ENCODE peak calls at places on chromosomes 16 and 17, in ten cellular contexts. One of them, this sample, is unnamed.

GRCh38 chr16:54098247-54098646 is 188.3 kb downstream of the IRX3 start:
- DNase-seq in activated naive CD4-positive, alpha-beta T cell: no peak
- DNase-seq in retina: no peak
- DNase-seq in GM10248: no peak
- DNase-seq in AG10803: no peak
- DNase-seq in fibroblast of villous mesenchyme: no peak
- DNase-seq in lower leg skin: no peak
- DNase-seq in activated CD4-positive, CD25-positive, alpha-beta regulatory T cell: no peak
- DNase-seq in RPMI8226: no peak
- DNase-seq in EL: no peak
- DNase-seq in this sample: no peak

GRCh38 chr17:3506054-3506453 is 30.3 kb downstream of the ASPA start:
- DNase-seq in activated naive CD4-positive, alpha-beta T cell: no peak
- DNase-seq in retina: no peak
- DNase-seq in GM10248: no peak
- DNase-seq in AG10803: no peak
- DNase-seq in fibroblast of villous mesenchyme: no peak
- DNase-seq in lower leg skin: no peak
- DNase-seq in activated CD4-positive, CD25-positive, alpha-beta regulatory T cell: no peak
- DNase-seq in RPMI8226: no peak
- DNase-seq in EL: no peak
- DNase-seq in this sample: no peak

GRCh38 chr16:85610446-85611204 is 2.5 kb upstream of the GSE1 start:
- DNase-seq in activated naive CD4-positive, alpha-beta T cell: peak; percentile 80
- DNase-seq in retina: peak; percentile 94
- DNase-seq in GM10248: peak; percentile 86
- DNase-seq in AG10803: peak; percentile 84
- DNase-seq in fibroblast of villous mesenchyme: peak; percentile 82
- DNase-seq in lower leg skin: peak; percentile 87
- DNase-seq in activated CD4-positive, CD25-positive, alpha-beta regulatory T cell: peak; percentile 72
- DNase-seq in RPMI8226: peak; percentile 92
- DNase-seq in EL: peak; percentile 93
- DNase-seq in this sample: peak; percentile 89

GRCh38 chr16:28126684-28127620 is 63.4 kb upstream of the GSG1L start:
- DNase-seq in activated naive CD4-positive, alpha-beta T cell: no peak
- DNase-seq in retina: peak; percentile 4
- DNase-seq in GM10248: no peak
- DNase-seq in AG10803: no peak
- DNase-seq in fibroblast of villous mesenchyme: peak; percentile 20
- DNase-seq in lower leg skin: no peak
- DNase-seq in activated CD4-positive, CD25-positive, alpha-beta regulatory T cell: no peak
- DNase-seq in RPMI8226: no peak
- DNase-seq in EL: no peak
- DNase-seq in this sample: no peak

GRCh38 chr17:35766903-35767510 is 6.3 kb downstream of the C17orf50 start:
- DNase-seq in activated naive CD4-positive, alpha-beta T cell: no peak
- DNase-seq in retina: no peak
- DNase-seq in GM10248: peak; percentile 60
- DNase-seq in AG10803: peak; percentile 42
- DNase-seq in fibroblast of villous mesenchyme: peak; percentile 62
- DNase-seq in lower leg skin: no peak
- DNase-seq in activated CD4-positive, CD25-positive, alpha-beta regulatory T cell: no peak
- DNase-seq in RPMI8226: peak; percentile 63
- DNase-seq in EL: peak; percentile 55
- DNase-seq in this sample: peak; percentile 72

GRCh38 chr17:51435641-51436091 is 175.3 kb downstream of the UTP18 start:
- DNase-seq in activated naive CD4-positive, alpha-beta T cell: no peak
- DNase-seq in retina: no peak
- DNase-seq in GM10248: peak; percentile 21
- DNase-seq in AG10803: peak; percentile 3
- DNase-seq in fibroblast of villous mesenchyme: no peak
- DNase-seq in lower leg skin: no peak
- DNase-seq in activated CD4-positive, CD25-positive, alpha-beta regulatory T cell: no peak
- DNase-seq in RPMI8226: peak; percentile 58
- DNase-seq in EL: peak; percentile 42
- DNase-seq in this sample: peak; percentile 21

GRCh38 chr17:39547713-39548478 is 59.8 kb downstream of the NEUROD2 start:
- DNase-seq in activated naive CD4-positive, alpha-beta T cell: peak; percentile 63
- DNase-seq in retina: peak; percentile 82
- DNase-seq in GM10248: peak; percentile 79
- DNase-seq in AG10803: peak; percentile 27
- DNase-seq in fibroblast of villous mesenchyme: peak; percentile 40
- DNase-seq in lower leg skin: peak; percentile 67
- DNase-seq in activated CD4-positive, CD25-positive, alpha-beta regulatory T cell: peak; percentile 56
- DNase-seq in RPMI8226: peak; percentile 60
- DNase-seq in EL: peak; percentile 47
- DNase-seq in this sample: peak; percentile 82

GRCh38 chr16:71376465-71377157 is 18.1 kb downstream of the CALB2 start:
- DNase-seq in activated naive CD4-positive, alpha-beta T cell: no peak
- DNase-seq in retina: no peak
- DNase-seq in GM10248: no peak
- DNase-seq in AG10803: no peak
- DNase-seq in fibroblast of villous mesenchyme: no peak
- DNase-seq in lower leg skin: no peak
- DNase-seq in activated CD4-positive, CD25-positive, alpha-beta regulatory T cell: no peak
- DNase-seq in RPMI8226: no peak
- DNase-seq in EL: no peak
- DNase-seq in this sample: no peak

GRCh38 chr17:66945451-66945850 is 19.1 kb upstream of the CACNG4 start:
- DNase-seq in activated naive CD4-positive, alpha-beta T cell: no peak
- DNase-seq in retina: no peak
- DNase-seq in GM10248: no peak
- DNase-seq in AG10803: peak; percentile 14
- DNase-seq in fibroblast of villous mesenchyme: no peak
- DNase-seq in lower leg skin: no peak
- DNase-seq in activated CD4-positive, CD25-positive, alpha-beta regulatory T cell: no peak
- DNase-seq in RPMI8226: peak; percentile 93
- DNase-seq in EL: no peak
- DNase-seq in this sample: no peak

GRCh38 chr17:55722742-55723487 is at the start of gene TMEM100:
- DNase-seq in activated naive CD4-positive, alpha-beta T cell: no peak
- DNase-seq in retina: peak; percentile 29
- DNase-seq in GM10248: no peak
- DNase-seq in AG10803: peak; percentile 76
- DNase-seq in fibroblast of villous mesenchyme: peak; percentile 84
- DNase-seq in lower leg skin: peak; percentile 67
- DNase-seq in activated CD4-positive, CD25-positive, alpha-beta regulatory T cell: no peak
- DNase-seq in RPMI8226: no peak
- DNase-seq in EL: peak; percentile 59
- DNase-seq in this sample: no peak

GRCh38 chr16:15829460-15829859 is 27.4 kb downstream of the MYH11 start:
- DNase-seq in activated naive CD4-positive, alpha-beta T cell: no peak
- DNase-seq in retina: no peak
- DNase-seq in GM10248: no peak
- DNase-seq in AG10803: peak; percentile 34
- DNase-seq in fibroblast of villous mesenchyme: peak; percentile 26
- DNase-seq in lower leg skin: peak; percentile 40
- DNase-seq in activated CD4-positive, CD25-positive, alpha-beta regulatory T cell: no peak
- DNase-seq in RPMI8226: no peak
- DNase-seq in EL: no peak
- DNase-seq in this sample: no peak

GRCh38 chr17:49505854-49506253 is 10.8 kb downstream of the NGFR start:
- DNase-seq in activated naive CD4-positive, alpha-beta T cell: no peak
- DNase-seq in retina: no peak
- DNase-seq in GM10248: no peak
- DNase-seq in AG10803: no peak
- DNase-seq in fibroblast of villous mesenchyme: no peak
- DNase-seq in lower leg skin: no peak
- DNase-seq in activated CD4-positive, CD25-positive, alpha-beta regulatory T cell: no peak
- DNase-seq in RPMI8226: no peak
- DNase-seq in EL: no peak
- DNase-seq in this sample: no peak

GRCh38 chr16:50273888-50274770 is 7.8 kb downstream of the ADCY7 start:
- DNase-seq in activated naive CD4-positive, alpha-beta T cell: no peak
- DNase-seq in retina: no peak
- DNase-seq in GM10248: peak; percentile 88
- DNase-seq in AG10803: no peak
- DNase-seq in fibroblast of villous mesenchyme: no peak
- DNase-seq in lower leg skin: no peak
- DNase-seq in activated CD4-positive, CD25-positive, alpha-beta regulatory T cell: peak; percentile 45
- DNase-seq in RPMI8226: peak; percentile 93
- DNase-seq in EL: no peak
- DNase-seq in this sample: peak; percentile 89

GRCh38 chr16:27625050-27625697 is 75.2 kb downstream of the KATNIP start:
- DNase-seq in activated naive CD4-positive, alpha-beta T cell: no peak
- DNase-seq in retina: no peak
- DNase-seq in GM10248: no peak
- DNase-seq in AG10803: peak; percentile 81
- DNase-seq in fibroblast of villous mesenchyme: peak; percentile 78
- DNase-seq in lower leg skin: no peak
- DNase-seq in activated CD4-positive, CD25-positive, alpha-beta regulatory T cell: no peak
- DNase-seq in RPMI8226: no peak
- DNase-seq in EL: no peak
- DNase-seq in this sample: no peak

GRCh38 chr17:41797377-41797776 is 10.9 kb upstream of the JUP start:
- DNase-seq in activated naive CD4-positive, alpha-beta T cell: no peak
- DNase-seq in retina: no peak
- DNase-seq in GM10248: no peak
- DNase-seq in AG10803: no peak
- DNase-seq in fibroblast of villous mesenchyme: no peak
- DNase-seq in lower leg skin: no peak
- DNase-seq in activated CD4-positive, CD25-positive, alpha-beta regulatory T cell: no peak
- DNase-seq in RPMI8226: no peak
- DNase-seq in EL: no peak
- DNase-seq in this sample: no peak

GRCh38 chr17:3539881-3540540 is 17.6 kb downstream of the TRPV3 start:
- DNase-seq in activated naive CD4-positive, alpha-beta T cell: no peak
- DNase-seq in retina: no peak
- DNase-seq in GM10248: no peak
- DNase-seq in AG10803: no peak
- DNase-seq in fibroblast of villous mesenchyme: no peak
- DNase-seq in lower leg skin: no peak
- DNase-seq in activated CD4-positive, CD25-positive, alpha-beta regulatory T cell: no peak
- DNase-seq in RPMI8226: no peak
- DNase-seq in EL: no peak
- DNase-seq in this sample: no peak

GRCh38 chr17:43740541-43740940 is 18.1 kb downstream of the SOST start:
- DNase-seq in activated naive CD4-positive, alpha-beta T cell: no peak
- DNase-seq in retina: no peak
- DNase-seq in GM10248: no peak
- DNase-seq in AG10803: peak; percentile 70
- DNase-seq in fibroblast of villous mesenchyme: peak; percentile 15
- DNase-seq in lower leg skin: no peak
- DNase-seq in activated CD4-positive, CD25-positive, alpha-beta regulatory T cell: no peak
- DNase-seq in RPMI8226: no peak
- DNase-seq in EL: peak; percentile 45
- DNase-seq in this sample: no peak

GRCh38 chr16:11857161-11857560 is 5.8 kb upstream of the RSL1D1 start:
- DNase-seq in activated naive CD4-positive, alpha-beta T cell: no peak
- DNase-seq in retina: no peak
- DNase-seq in GM10248: no peak
- DNase-seq in AG10803: peak; percentile 26
- DNase-seq in fibroblast of villous mesenchyme: peak; percentile 62
- DNase-seq in lower leg skin: no peak
- DNase-seq in activated CD4-positive, CD25-positive, alpha-beta regulatory T cell: no peak
- DNase-seq in RPMI8226: no peak
- DNase-seq in EL: peak; percentile 55
- DNase-seq in this sample: no peak

GRCh38 chr17:48333034-48333491 is 97.0 kb downstream of the SKAP1 start:
- DNase-seq in activated naive CD4-positive, alpha-beta T cell: no peak
- DNase-seq in retina: no peak
- DNase-seq in GM10248: no peak
- DNase-seq in AG10803: peak; percentile 84
- DNase-seq in fibroblast of villous mesenchyme: no peak
- DNase-seq in lower leg skin: no peak
- DNase-seq in activated CD4-positive, CD25-positive, alpha-beta regulatory T cell: no peak
- DNase-seq in RPMI8226: no peak
- DNase-seq in EL: no peak
- DNase-seq in this sample: no peak

GRCh38 chr17:75535119-75535537 is 9.6 kb downstream of the LLGL2 start:
- DNase-seq in activated naive CD4-positive, alpha-beta T cell: no peak
- DNase-seq in retina: peak; percentile 33
- DNase-seq in GM10248: no peak
- DNase-seq in AG10803: no peak
- DNase-seq in fibroblast of villous mesenchyme: no peak
- DNase-seq in lower leg skin: no peak
- DNase-seq in activated CD4-positive, CD25-positive, alpha-beta regulatory T cell: peak; percentile 30
- DNase-seq in RPMI8226: no peak
- DNase-seq in EL: no peak
- DNase-seq in this sample: peak; percentile 73

GRCh38 chr16:89341697-89342694 is 124.5 kb downstream of the ZNF778 start:
- DNase-seq in activated naive CD4-positive, alpha-beta T cell: no peak
- DNase-seq in retina: no peak
- DNase-seq in GM10248: no peak
- DNase-seq in AG10803: no peak
- DNase-seq in fibroblast of villous mesenchyme: no peak
- DNase-seq in lower leg skin: no peak
- DNase-seq in activated CD4-positive, CD25-positive, alpha-beta regulatory T cell: no peak
- DNase-seq in RPMI8226: no peak
- DNase-seq in EL: no peak
- DNase-seq in this sample: no peak